ENCODE peak calls at places on chromosomes 11 and 22, in nine cellular contexts. X, C, T, F, I, A, P, O and B are unnamed samples.

GRCh38 chr11:19931768-19932369 is 219.2 kb downstream of the NAV2 start:
- DNase-seq in X (no peak), T (no peak), P (no peak), F (no peak), I (no peak), C (no peak), A (no peak), O (peak; percentile 76), B (no peak)

GRCh38 chr22:45319319-45319675 is 9.6 kb downstream of the FAM118A start:
- DNase-seq in O (peak; percentile 86), C (no peak), F (peak; percentile 39), X (peak; percentile 54), A (no peak), P (peak; percentile 37), T (no peak), I (no peak), B (peak; percentile 16)

GRCh38 chr11:120001161-120002135 is 136.5 kb downstream of the TRIM29 start:
- DNase-seq in F (no peak), I (no peak), T (no peak), A (no peak), C (no peak), O (no peak), P (no peak), X (no peak), B (no peak)

GRCh38 chr11:125939081-125939521 is 6.7 kb upstream of the VSIG10L2 start:
- DNase-seq in C (no peak), P (no peak), F (no peak), I (no peak), X (no peak), A (no peak), T (no peak), O (peak; percentile 61), B (no peak)

GRCh38 chr11:122676638-122677037 is 21.1 kb downstream of the UBASH3B start:
- DNase-seq in I (no peak), C (no peak), F (no peak), P (no peak), X (no peak), A (no peak), T (peak; percentile 45), O (no peak), B (no peak)

GRCh38 chr11:65896009-65896999 is 3.9 kb downstream of the FOSL1 start:
- DNase-seq in A (no peak), O (no peak), F (no peak), T (no peak), C (no peak), I (no peak), P (no peak), X (no peak), B (no peak)

GRCh38 chr11:78223320-78223954 is 34.7 kb downstream of the USP35 start:
- DNase-seq in P (no peak), F (no peak), C (no peak), I (no peak), A (no peak), O (no peak), T (no peak), X (no peak), B (no peak)

GRCh38 chr11:438101-438844 is 3.5 kb downstream of the ANO9 start:
- DNase-seq in T (no peak), F (no peak), X (no peak), P (no peak), C (no peak), I (no peak), O (no peak), A (no peak), B (no peak)

GRCh38 chr11:65766535-65766934 is 14.2 kb downstream of the AP5B1 start:
- DNase-seq in I (peak; percentile 91), P (peak; percentile 70), O (peak; percentile 32), F (no peak), C (no peak), A (no peak), T (no peak), X (peak; percentile 49), B (peak; percentile 62)

GRCh38 chr11:60265373-60266214 is 14.9 kb upstream of the MS4A4A start:
- DNase-seq in O (peak; percentile 26), C (no peak), X (peak; percentile 3), I (peak; percentile 19), F (no peak), A (no peak), T (peak; percentile 42), P (peak; percentile 0), B (peak; percentile 31)

GRCh38 chr11:92702037-92702436 is 267.4 kb upstream of the MTNR1B start:
- DNase-seq in F (no peak), X (no peak), T (no peak), C (no peak), I (no peak), O (no peak), A (no peak), P (no peak), B (no peak)

GRCh38 chr11:92211576-92212167 is 12.9 kb upstream of the FAT3 start:
- DNase-seq in P (peak; percentile 14), T (no peak), C (no peak), F (peak; percentile 7), O (no peak), X (no peak), A (peak; percentile 31), I (peak; percentile 37), B (no peak)

GRCh38 chr11:86941871-86942208 is 13.4 kb downstream of the FZD4 start:
- DNase-seq in O (peak; percentile 48), F (no peak), P (no peak), X (no peak), T (no peak), A (no peak), I (no peak), C (no peak), B (no peak)

GRCh38 chr11:94793822-94794221 is 25.7 kb downstream of the AMOTL1 start:
- DNase-seq in I (no peak), C (no peak), O (peak; percentile 70), T (no peak), X (no peak), P (no peak), A (no peak), F (no peak), B (no peak)

GRCh38 chr22:19888131-19888746 is 33.6 kb upstream of the GNB1L start:
- DNase-seq in F (no peak), P (no peak), X (no peak), O (no peak), I (no peak), C (no peak), A (no peak), T (no peak), B (no peak)

GRCh38 chr11:35623708-35624168 is 5.5 kb downstream of the FJX1 start:
- DNase-seq in X (peak; percentile 49), F (peak; percentile 59), I (peak; percentile 49), A (no peak), C (no peak), O (peak; percentile 50), T (no peak), P (peak; percentile 56), B (peak; percentile 13)

GRCh38 chr11:65478411-65479183 is 20.2 kb upstream of the MALAT1 start:
- DNase-seq in T (no peak), I (no peak), P (no peak), O (peak; percentile 70), A (no peak), F (no peak), X (no peak), C (no peak), B (no peak)

GRCh38 chr11:37786214-37786755 is 1188.2 kb upstream of the RAG2 start:
- DNase-seq in I (no peak), A (no peak), O (peak; percentile 74), C (no peak), P (no peak), X (peak; percentile 46), T (no peak), F (peak; percentile 2), B (peak; percentile 6)

GRCh38 chr11:107619926-107620325 is 29.0 kb downstream of the ELMOD1 start:
- DNase-seq in F (no peak), X (peak; percentile 4), C (no peak), T (no peak), P (no peak), O (peak; percentile 42), I (no peak), A (no peak), B (no peak)

GRCh38 chr11:6327806-6328205 is 7.5 kb upstream of the CAVIN3 start:
- DNase-seq in T (no peak), C (no peak), F (no peak), A (no peak), X (no peak), O (no peak), P (no peak), I (no peak), B (no peak)

GRCh38 chr11:68263444-68264035 is 8.2 kb downstream of the C11orf24 start:
- DNase-seq in F (no peak), T (no peak), P (no peak), C (no peak), X (peak; percentile 34), O (peak; percentile 49), I (no peak), A (no peak), B (no peak)

GRCh38 chr22:24409707-24410106 is 17.7 kb upstream of the ADORA2A start:
- DNase-seq in C (no peak), I (peak; percentile 20), P (no peak), O (no peak), T (no peak), F (no peak), A (no peak), X (no peak), B (no peak)

GRCh38 chr11:845872-846271 is 3.2 kb downstream of the TSPAN4 start:
- DNase-seq in O (peak; percentile 61), P (no peak), T (no peak), X (no peak), F (no peak), C (no peak), I (no peak), A (no peak), B (no peak)

GRCh38 chr22:33325232-33326004 is 267.2 kb upstream of the SYN3 start:
- DNase-seq in F (no peak), O (no peak), T (no peak), X (no peak), A (no peak), C (no peak), P (no peak), I (no peak), B (no peak)

GRCh38 chr11:34508514-34508913 is 5.1 kb downstream of the ELF5 start:
- DNase-seq in P (no peak), C (no peak), T (no peak), I (no peak), X (no peak), O (no peak), A (no peak), F (no peak), B (no peak)

GRCh38 chr11:110431212-110432073 is 1.7 kb downstream of the FDX1 start:
- DNase-seq in O (peak; percentile 46), X (no peak), C (no peak), I (no peak), T (no peak), F (no peak), P (no peak), A (no peak), B (no peak)

GRCh38 chr11:102383839-102384238 is 36.8 kb downstream of the BIRC2 start:
- DNase-seq in A (no peak), P (no peak), I (no peak), T (no peak), X (no peak), F (no peak), O (no peak), C (no peak), B (no peak)

GRCh38 chr11:119666463-119667131 is 62.4 kb downstream of the NECTIN1 start:
- DNase-seq in O (peak; percentile 73), F (peak; percentile 10), I (peak; percentile 42), A (peak; percentile 51), P (no peak), C (no peak), T (peak; percentile 79), X (no peak), B (peak; percentile 56)

GRCh38 chr22:25051073-25051472 is 98.6 kb downstream of the KIAA1671 start:
- DNase-seq in F (no peak), A (no peak), T (no peak), C (no peak), I (no peak), O (no peak), P (no peak), X (no peak), B (no peak)

GRCh38 chr11:100855466-100856067 is 168.5 kb downstream of the ARHGAP42 start:
- DNase-seq in T (no peak), A (no peak), P (no peak), O (peak; percentile 83), F (no peak), I (peak; percentile 47), C (no peak), X (peak; percentile 66), B (peak; percentile 37)

GRCh38 chr11:12480401-12480800 is 103.0 kb downstream of the PARVA start:
- DNase-seq in O (no peak), X (no peak), T (no peak), P (no peak), F (no peak), I (no peak), C (no peak), A (no peak), B (no peak)